ENCODE peak calls at places on chromosomes 16 and 17, in four cellular contexts. V is esophagus squamous epithelium, A is astrocyte of the spinal cord, X is spleen. F is an unnamed sample.

GRCh38 chr16:5018791-5019190 is 14.9 kb downstream of the NAGPA start:
- DNase-seq in A (no peak), V (no peak), X (no peak), F (no peak)

GRCh38 chr16:87436225-87437172 is 44.4 kb downstream of the MAP1LC3B start:
- DNase-seq in X (no peak), A (peak; percentile 57), V (no peak), F (peak; percentile 64)

GRCh38 chr16:29925805-29926674 is at the start of gene KCTD13:
- DNase-seq in V (peak; percentile 27), X (peak; percentile 95), A (peak; percentile 81), F (peak; percentile 67)

GRCh38 chr16:47774661-47775060 is 313.5 kb downstream of the PHKB start:
- DNase-seq in X (no peak), V (no peak), A (peak; percentile 31), F (peak; percentile 64)

GRCh38 chr17:78497115-78497540 is 80.1 kb downstream of the DNAH17 start:
- DNase-seq in X (peak; percentile 87), A (peak; percentile 71), V (no peak), F (peak; percentile 73)

GRCh38 chr16:22077700-22078313 is 14.5 kb upstream of the VWA3A start:
- DNase-seq in X (peak; percentile 81), V (no peak), A (peak; percentile 68), F (peak; percentile 71)

GRCh38 chr17:78538033-78538776 is 39.0 kb downstream of the DNAH17 start:
- DNase-seq in A (no peak), V (no peak), X (peak; percentile 21), F (no peak)

GRCh38 chr16:12166271-12166670 is 189.7 kb downstream of the SNX29 start:
- DNase-seq in A (no peak), X (no peak), V (no peak), F (no peak)

GRCh38 chr17:57685499-57686132 is 59.5 kb downstream of the CCDC182 start:
- DNase-seq in A (no peak), X (no peak), V (no peak), F (no peak)

GRCh38 chr16:56414366-56414765 is 11.0 kb downstream of the AMFR start:
- DNase-seq in A (no peak), V (no peak), X (no peak), F (no peak)

GRCh38 chr16:23408242-23409201 is 44.5 kb downstream of the COG7 start:
- DNase-seq in X (peak; percentile 51), V (no peak), A (peak; percentile 56), F (peak; percentile 42)

GRCh38 chr16:19379838-19380237 is 37.8 kb upstream of the TMC5 start:
- DNase-seq in V (no peak), X (no peak), A (no peak), F (no peak)

GRCh38 chr16:66381585-66382170 is 15.2 kb downstream of the CDH5 start:
- DNase-seq in A (no peak), V (no peak), X (peak; percentile 51), F (no peak)

GRCh38 chr16:31354394-31355291 is at the start of gene ITGAX:
- DNase-seq in A (no peak), V (no peak), X (peak; percentile 94), F (peak; percentile 45)

GRCh38 chr17:65627892-65628622 is 66.6 kb upstream of the AXIN2 start:
- DNase-seq in V (no peak), A (peak; percentile 89), X (no peak), F (peak; percentile 95)

GRCh38 chr16:19583665-19584300 is 28.3 kb downstream of the VPS35L start:
- DNase-seq in A (peak; percentile 55), V (no peak), X (no peak), F (peak; percentile 47)

GRCh38 chr16:27529962-27530361 is 19.8 kb downstream of the GTF3C1 start:
- DNase-seq in A (peak; percentile 90), X (peak; percentile 25), V (no peak), F (peak; percentile 81)

GRCh38 chr16:11689031-11689840 is 21.0 kb downstream of the SNN start:
- DNase-seq in A (no peak), V (no peak), X (no peak), F (no peak)

GRCh38 chr17:46061435-46061834 is 62.4 kb downstream of the STH start:
- DNase-seq in X (no peak), A (peak; percentile 23), V (no peak), F (no peak)
- TF ChIP-seq CTCF in X (no peak), A (peak; percentile 18), V (no peak), F (no peak)

DNA sequence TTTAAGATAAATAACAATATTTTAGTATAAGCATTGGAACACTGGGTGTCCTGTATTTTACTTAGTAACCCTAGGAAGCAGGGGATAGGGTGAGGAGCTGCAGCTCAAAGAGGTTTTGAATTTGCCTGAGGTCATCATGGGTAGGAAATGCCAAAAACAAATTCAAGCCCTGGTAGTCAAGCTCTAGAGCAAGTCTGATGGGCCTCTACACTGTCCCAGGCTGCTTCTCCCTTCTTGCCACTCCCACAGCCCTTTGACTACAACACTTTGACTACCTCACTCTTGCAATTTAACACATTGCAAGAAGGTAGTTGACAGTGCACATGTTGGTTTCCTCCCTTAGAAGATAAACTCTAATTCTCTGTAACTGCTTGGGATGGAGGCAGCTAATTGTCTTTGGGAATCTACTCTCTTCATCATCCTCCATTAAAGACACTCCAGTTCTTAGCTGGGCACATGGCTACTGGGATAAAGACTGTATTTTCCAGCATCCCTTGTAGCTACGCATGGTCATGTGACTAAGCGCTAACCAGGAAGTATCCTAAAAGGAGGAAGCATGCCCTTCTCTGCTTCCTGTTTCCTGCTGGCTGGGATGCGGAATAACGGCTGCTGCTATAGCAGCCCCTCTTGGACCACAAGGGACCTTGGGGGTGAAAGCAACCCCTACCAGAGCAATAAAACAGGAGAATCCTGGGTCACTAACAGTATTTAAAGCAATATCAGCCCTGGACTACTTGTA is 30.7 kb upstream of the SSTR2 start:
- DNase-seq in X (no peak), V (no peak), A (no peak), F (no peak)
- H3K4me3 ChIP-seq in X (no peak overlapping the region), V (no peak overlapping the region), A (no peak overlapping the region), F (no peak overlapping the region)

GRCh38 chr16:964696-965395 is 5.9 kb downstream of the LMF1 start:
- DNase-seq in A (no peak), V (no peak), X (peak; percentile 77), F (no peak)
- TF ChIP-seq CTCF in A (no peak), V (no peak), X (no peak), F (no peak)

DNA sequence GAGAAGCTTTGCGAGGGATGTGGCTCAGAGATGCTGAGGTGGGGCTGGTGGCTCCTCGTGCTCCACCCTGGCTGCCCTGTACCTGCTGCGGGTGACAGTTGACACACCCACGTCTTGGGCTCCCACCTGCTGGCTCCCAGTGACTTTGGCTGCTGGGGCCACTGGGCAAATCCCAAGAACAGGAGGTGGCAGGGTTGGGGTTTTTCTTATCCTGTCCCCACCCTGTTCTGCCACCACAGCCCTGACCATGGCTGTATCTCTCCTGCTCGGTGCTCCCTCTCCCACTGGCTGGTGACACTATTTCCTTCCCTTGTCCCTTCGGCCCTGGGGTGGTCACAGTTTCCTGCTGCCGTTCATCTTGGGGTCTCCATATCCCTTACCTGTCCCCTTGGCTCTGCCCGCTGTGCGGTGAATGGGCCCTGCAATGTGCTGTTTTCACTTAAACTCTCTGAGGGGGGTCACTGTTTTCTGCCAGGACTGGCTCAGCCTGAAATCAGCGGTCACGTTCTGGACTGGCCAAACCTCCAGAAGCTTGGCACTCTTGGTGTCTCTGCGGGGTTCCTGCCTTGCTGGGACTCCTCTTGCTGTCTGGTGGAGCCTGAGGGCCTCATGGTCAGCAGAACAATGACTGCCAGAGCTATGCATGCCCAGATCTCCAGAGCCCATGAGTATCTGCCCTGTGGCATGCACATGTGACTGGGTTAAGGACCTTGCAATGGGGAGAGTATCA is 144.2 kb downstream of the IRF8 start:
- DNase-seq in A (no peak), V (no peak), X (peak; percentile 61), F (no peak)
- H3K4me3 ChIP-seq in A (no peak overlapping the region), V (no peak overlapping the region), X (no peak overlapping the region), F (no peak overlapping the region)

GRCh38 chr17:11909348-11909747 is 87.9 kb downstream of the ZNF18 start:
- DNase-seq in A (no peak), X (no peak), V (no peak), F (no peak)
- TF ChIP-seq CTCF in A (no peak), X (no peak), V (no peak), F (no peak)

F was measured in brain microvascular endothelial cell.